ENCODE peak calls at places on chromosomes 13 and 19, in nine cellular contexts. V, D, U, P, H, B, M, L and R are unnamed samples.
A peak's percentile ranks its signal among the peaks of the same experiment; 100 is the strongest.

GRCh38 chr13:28137556-28137955 is 789 bp upstream of the PAN3 start:
- DNase-seq in V (no peak), D (no peak), U (no peak), P (no peak), H (no peak), B (peak; percentile 61), M (no peak), L (no peak), R (no peak)

GRCh38 chr19:18856385-18857126 is 24.8 kb downstream of the UPF1 start:
- DNase-seq in V (no peak), D (peak; percentile 20), U (no peak), P (no peak), H (no peak), B (no peak), M (no peak), L (no peak), R (no peak)

GRCh38 chr19:39846678-39847486 is 703 bp upstream of the FBL start:
- DNase-seq in V (no peak), D (no peak), U (no peak), P (no peak), H (no peak), B (peak; percentile 54), M (no peak), L (no peak), R (no peak)

GRCh38 chr13:40404967-40405716 is 261.3 kb downstream of the FOXO1 start:
- DNase-seq in V (no peak), D (no peak), U (no peak), P (no peak), H (no peak), B (no peak), M (no peak), L (no peak), R (no peak)

GRCh38 chr19:13843104-13843921 is 33.6 kb upstream of the NANOS3 start:
- DNase-seq in V (no peak), D (peak; percentile 88), U (no peak), P (no peak), H (no peak), B (no peak), M (peak; percentile 77), L (peak; percentile 56), R (no peak)

GRCh38 chr13:113667771-113668490 is 912 bp downstream of the GRK1 start:
- DNase-seq in V (no peak), D (no peak), U (no peak), P (no peak), H (no peak), B (no peak), M (peak; percentile 8), L (no peak), R (no peak)

GRCh38 chr19:38704488-38705026 is 39.7 kb downstream of the CAPN12 start:
- DNase-seq in V (no peak), D (no peak), U (no peak), P (no peak), H (no peak), B (no peak), M (no peak), L (no peak), R (no peak)

GRCh38 chr13:83819611-83820010 is 62.7 kb downstream of the SLITRK1 start:
- DNase-seq in V (no peak), D (no peak), U (no peak), P (no peak), H (no peak), B (no peak), M (no peak), L (no peak), R (no peak)

GRCh38 chr19:38502410-38503143 is 69.1 kb downstream of the RYR1 start:
- DNase-seq in V (no peak), D (no peak), U (no peak), P (no peak), H (no peak), B (no peak), M (no peak), L (no peak), R (no peak)

GRCh38 chr19:18507727-18508440 is 14.0 kb downstream of the ELL start:
- DNase-seq in V (no peak), D (no peak), U (no peak), P (no peak), H (no peak), B (no peak), M (no peak), L (no peak), R (no peak)

GRCh38 chr19:11261902-11262839 is at the start of gene DOCK6:
- DNase-seq in V (no peak), D (no peak), U (no peak), P (peak; percentile 28), H (no peak), B (no peak), M (peak; percentile 42), L (no peak), R (no peak)

GRCh38 chr19:15372891-15373301 is 6.7 kb downstream of the AKAP8 start:
- DNase-seq in V (no peak), D (no peak), U (no peak), P (no peak), H (no peak), B (no peak), M (no peak), L (no peak), R (no peak)

GRCh38 chr19:1481224-1481892 is 2.3 kb upstream of the C19orf25 start:
- DNase-seq in V (no peak), D (no peak), U (no peak), P (no peak), H (no peak), B (no peak), M (no peak), L (no peak), R (no peak)

GRCh38 chr19:47633996-47634395 is 25.1 kb downstream of the BICRA start:
- DNase-seq in V (no peak), D (no peak), U (no peak), P (no peak), H (no peak), B (no peak), M (no peak), L (peak; percentile 62), R (no peak)

GRCh38 chr19:6718741-6719539 is 1.5 kb downstream of the C3 start:
- DNase-seq in V (no peak), D (peak; percentile 74), U (no peak), P (no peak), H (peak; percentile 29), B (peak; percentile 76), M (no peak), L (no peak), R (no peak)

GRCh38 chr13:20394506-20394905 is 131.2 kb downstream of the CRYL1 start:
- DNase-seq in V (no peak), D (no peak), U (no peak), P (no peak), H (no peak), B (no peak), M (no peak), L (no peak), R (no peak)

GRCh38 chr13:32265726-32266125 is 49.4 kb downstream of the ZAR1L start:
- DNase-seq in V (no peak), D (no peak), U (no peak), P (no peak), H (no peak), B (no peak), M (no peak), L (no peak), R (no peak)

GRCh38 chr19:4730740-4731171 is 7.1 kb upstream of the DPP9 start:
- DNase-seq in V (peak; percentile 45), D (peak; percentile 37), U (peak; percentile 62), P (peak; percentile 66), H (peak; percentile 61), B (peak; percentile 38), M (no peak), L (no peak), R (peak; percentile 70)

GRCh38 chr13:22047082-22047784 is 376.4 kb downstream of the FGF9 start:
- DNase-seq in V (no peak), D (no peak), U (no peak), P (no peak), H (no peak), B (no peak), M (no peak), L (no peak), R (no peak)

GRCh38 chr13:27182844-27183497 is 11.4 kb upstream of the USP12 start:
- DNase-seq in V (no peak), D (no peak), U (no peak), P (no peak), H (no peak), B (peak; percentile 32), M (no peak), L (no peak), R (no peak)

GRCh38 chr13:65597839-65598818 is 1632.0 kb downstream of the PCDH9 start:
- DNase-seq in V (no peak), D (no peak), U (no peak), P (no peak), H (no peak), B (no peak), M (no peak), L (no peak), R (no peak)

GRCh38 chr19:14497347-14497921 is 1.5 kb upstream of the GIPC1 start:
- DNase-seq in V (no peak), D (no peak), U (no peak), P (no peak), H (no peak), B (no peak), M (no peak), L (peak; percentile 30), R (no peak)

GRCh38 chr19:15396436-15396835 is 16.8 kb upstream of the AKAP8 start:
- DNase-seq in V (no peak), D (no peak), U (no peak), P (no peak), H (no peak), B (no peak), M (no peak), L (no peak), R (no peak)

GRCh38 chr13:113620036-113620435 is 35.5 kb downstream of the TFDP1 start:
- DNase-seq in V (no peak), D (no peak), U (no peak), P (no peak), H (no peak), B (no peak), M (no peak), L (no peak), R (no peak)

GRCh38 chr13:98581971-98582702 is 5.2 kb upstream of the STK24 start:
- DNase-seq in V (no peak), D (no peak), U (no peak), P (no peak), H (no peak), B (no peak), M (no peak), L (peak; percentile 67), R (no peak)

GRCh38 chr13:83881917-83882625 is at the start of gene SLITRK1:
- DNase-seq in V (no peak), D (peak; percentile 51), U (peak; percentile 19), P (no peak), H (peak; percentile 5), B (peak; percentile 13), M (no peak), L (peak; percentile 27), R (no peak)